ENCODE peak calls at places on chromosomes 5 and 9, in nine cellular contexts. F is EL, H is SJSA1, I is AG04449, G is HAP-1, P is non-pigmented ciliary epithelial cell, T is IMR-90, Q is psoas muscle, M is choroid plexus epithelial cell. K is an unnamed sample.

GRCh38 chr9:137240321-137240840 is 706 bp upstream of the TUBB4B start:
- DNase-seq in H (no peak), T (peak; percentile 61), Q (peak; percentile 88), M (peak; percentile 82), I (no peak), F (peak; percentile 66), G (peak; percentile 71), P (no peak), K (peak; percentile 54)

GRCh38 chr5:144882739-144883283 is 712.1 kb downstream of the KCTD16 start:
- DNase-seq in M (no peak), G (no peak), T (no peak), P (no peak), H (no peak), F (no peak), Q (no peak), I (no peak), K (no peak)

GRCh38 chr9:1267141-1267570 is 217.0 kb downstream of the DMRT2 start:
- DNase-seq in I (no peak), T (no peak), G (no peak), P (no peak), H (no peak), F (no peak), M (no peak), Q (no peak), K (no peak)

GRCh38 chr5:143649869-143650268 is 162.1 kb upstream of the HMHB1 start:
- DNase-seq in Q (no peak), G (no peak), F (no peak), M (peak; percentile 31), I (no peak), P (no peak), T (peak; percentile 21), H (no peak), K (no peak)

GRCh38 chr5:149002053-149002452 is 60.8 kb downstream of the SH3TC2 start:
- DNase-seq in H (peak; percentile 100), I (peak; percentile 97), F (peak; percentile 100), P (peak; percentile 97), G (no peak), T (peak; percentile 100), M (peak; percentile 99), Q (peak; percentile 64), K (no peak)

GRCh38 chr5:1526151-1526631 is 2.4 kb upstream of the LPCAT1 start:
- DNase-seq in P (no peak), Q (peak; percentile 42), T (no peak), M (no peak), H (no peak), I (no peak), G (peak; percentile 6), F (no peak), K (no peak)

GRCh38 chr9:120383999-120384924 is 195.7 kb downstream of the CDK5RAP2 start:
- DNase-seq in H (no peak), Q (peak; percentile 68), P (no peak), G (no peak), T (peak; percentile 65), F (peak; percentile 48), M (peak; percentile 36), I (no peak), K (no peak)

GRCh38 chr9:123255718-123256117 is 12.7 kb downstream of the STRBP start:
- DNase-seq in P (no peak), M (no peak), H (no peak), G (no peak), F (no peak), I (no peak), T (no peak), Q (no peak), K (no peak)

GRCh38 chr9:86614871-86615849 is 260.9 kb upstream of the TUT7 start:
- DNase-seq in H (peak; percentile 53), T (peak; percentile 70), Q (no peak), I (peak; percentile 31), F (peak; percentile 58), G (peak; percentile 32), P (no peak), M (peak; percentile 68), K (no peak)

GRCh38 chr5:172403191-172403794 is 51.0 kb downstream of the SH3PXD2B start:
- DNase-seq in Q (peak; percentile 83), G (peak; percentile 42), F (no peak), T (peak; percentile 67), I (no peak), P (no peak), H (no peak), M (peak; percentile 55), K (peak; percentile 54)

GRCh38 chr9:21579209-21579608 is 97.1 kb upstream of the IFNE start:
- DNase-seq in P (no peak), H (no peak), T (peak; percentile 10), M (peak; percentile 73), G (no peak), I (no peak), F (peak; percentile 36), Q (no peak), K (no peak)

GRCh38 chr9:129889461-129889935 is 54.2 kb downstream of the USP20 start:
- DNase-seq in P (no peak), F (no peak), T (no peak), M (no peak), Q (no peak), H (no peak), G (no peak), I (no peak), K (no peak)

GRCh38 chr9:97293207-97293721 is 14.2 kb upstream of the CCDC180 start:
- DNase-seq in Q (peak; percentile 63), G (peak; percentile 12), T (peak; percentile 27), F (peak; percentile 75), P (no peak), H (peak; percentile 22), M (peak; percentile 38), I (no peak), K (no peak)

GRCh38 chr9:98708933-98709911 is at the start of gene GABBR2:
- DNase-seq in H (no peak), Q (no peak), I (no peak), G (no peak), T (peak; percentile 4), M (no peak), P (no peak), F (peak; percentile 33), K (no peak)